ENCODE peak calls at places on chromosomes 5 and 9, in four cellular contexts. P, T, G and O are unnamed samples.
A peak's percentile ranks its signal among the peaks of the same experiment; 100 is the strongest.

GRCh38 chr9:69961834-69962233 is 81.8 kb upstream of the MAMDC2 start:
- DNase-seq in P (no peak), G (no peak), T (peak; percentile 30), O (no peak)

GRCh38 chr9:89870207-89870606 is 265.4 kb downstream of the GADD45G start:
- DNase-seq in P (no peak), G (no peak), T (no peak), O (no peak)

GRCh38 chr9:96217358-96217755 is 84.6 kb downstream of the HSD17B3 start:
- DNase-seq in P (peak; percentile 61), G (no peak), T (no peak), O (no peak)

GRCh38 chr5:19902316-19902934 is 85.6 kb downstream of the CDH18 start:
- DNase-seq in P (peak; percentile 29), G (no peak), T (no peak), O (no peak)

GRCh38 chr5:12614608-12615007 is 710.4 kb upstream of the CTNND2 start:
- DNase-seq in P (no peak), G (no peak), T (no peak), O (no peak)

GRCh38 chr5:39040875-39041274 is 33.3 kb downstream of the RICTOR start:
- DNase-seq in G (no peak), P (no peak), T (no peak), O (no peak)

GRCh38 chr9:127567119-127567897 is 44.8 kb upstream of the STXBP1 start:
- DNase-seq in T (peak; percentile 80), G (peak; percentile 41), P (no peak), O (no peak)

GRCh38 chr9:36780186-36780585 is 207.5 kb downstream of the MELK start:
- DNase-seq in P (no peak), T (no peak), G (no peak), O (no peak)

GRCh38 chr9:20940447-20941176 is 90.8 kb downstream of the HACD4 start:
- DNase-seq in P (no peak), T (peak; percentile 61), G (no peak), O (no peak)

GRCh38 chr9:33044677-33045282 is 19.7 kb downstream of the DNAJA1 start:
- DNase-seq in G (peak; percentile 5), P (peak; percentile 38), T (peak; percentile 34), O (no peak)

GRCh38 chr9:136858844-136859757 is 7.0 kb downstream of the MAMDC4 start:
- DNase-seq in T (peak; percentile 85), P (peak; percentile 54), G (peak; percentile 41), O (no peak)

GRCh38 chr5:110377411-110378392 is 348.8 kb downstream of the TMEM232 start:
- DNase-seq in T (peak; percentile 75), G (peak; percentile 70), P (no peak), O (no peak)

GRCh38 chr5:52800394-52801213 is 12.9 kb downstream of the ITGA1 start:
- DNase-seq in P (peak; percentile 72), G (peak; percentile 81), T (peak; percentile 87), O (peak; percentile 30)

GRCh38 chr5:62386824-62387223 is 16.9 kb downstream of the DIMT1 start:
- DNase-seq in G (no peak), P (peak; percentile 25), T (no peak), O (no peak)

GRCh38 chr5:61397238-61397637 is 65.2 kb downstream of the ZSWIM6 start:
- DNase-seq in T (no peak), P (no peak), G (no peak), O (no peak)

GRCh38 chr5:163089233-163089632 is 348.2 kb upstream of the CCNG1 start:
- DNase-seq in G (no peak), P (no peak), T (no peak), O (no peak)

GRCh38 chr5:40401281-40401680 is 278.4 kb upstream of the PTGER4 start:
- DNase-seq in P (peak; percentile 34), T (peak; percentile 52), G (peak; percentile 48), O (no peak)

GRCh38 chr9:127538849-127539258 is 73.2 kb upstream of the STXBP1 start:
- DNase-seq in P (peak; percentile 52), T (peak; percentile 83), G (peak; percentile 44), O (no peak)

GRCh38 chr9:30978000-30978399 is 1406.4 kb upstream of the ACO1 start:
- DNase-seq in P (no peak), G (no peak), T (no peak), O (no peak)

GRCh38 chr9:89640391-89640790 is 35.6 kb downstream of the GADD45G start:
- DNase-seq in G (no peak), P (no peak), T (no peak), O (no peak)

GRCh38 chr9:114558027-114558675 is 29.4 kb upstream of the ATP6V1G1 start:
- DNase-seq in T (no peak), G (no peak), P (no peak), O (no peak)

GRCh38 chr5:132295505-132296411 is 1.6 kb downstream of the SLC22A4 start:
- DNase-seq in P (no peak), T (no peak), G (no peak), O (no peak)

GRCh38 chr9:79289856-79290255 is 281.9 kb upstream of the TLE4 start:
- DNase-seq in P (no peak), G (no peak), T (no peak), O (no peak)

GRCh38 chr5:92309336-92309991 is 926.3 kb upstream of the ARRDC3 start:
- DNase-seq in P (peak; percentile 64), T (peak; percentile 77), G (peak; percentile 62), O (no peak)

GRCh38 chr5:73218552-73219171 is 45.7 kb downstream of the TMEM174 start:
- DNase-seq in T (peak; percentile 74), P (peak; percentile 56), G (peak; percentile 71), O (no peak)

GRCh38 chr5:132000677-132001453 is 10.6 kb downstream of the ACSL6 start:
- DNase-seq in P (no peak), G (no peak), T (no peak), O (no peak)

GRCh38 chr9:13061390-13061789 is 218.1 kb downstream of the MPDZ start:
- DNase-seq in T (no peak), P (no peak), G (no peak), O (no peak)

GRCh38 chr5:91328743-91329142 is 54.4 kb downstream of the ARRDC3 start:
- DNase-seq in T (no peak), P (no peak), G (no peak), O (no peak)

GRCh38 chr9:77916410-77916819 is 115.2 kb downstream of the GNAQ start:
- DNase-seq in T (no peak), G (no peak), P (no peak), O (no peak)

GRCh38 chr5:149235841-149236240 is 35.8 kb upstream of the AFAP1L1 start:
- DNase-seq in P (no peak), G (no peak), T (peak; percentile 32), O (no peak)

GRCh38 chr5:149240354-149240998 is 31.2 kb upstream of the AFAP1L1 start:
- DNase-seq in G (no peak), P (no peak), T (no peak), O (no peak)

GRCh38 chr5:149238540-149238939 is 33.1 kb upstream of the AFAP1L1 start:
- DNase-seq in P (peak; percentile 36), G (no peak), T (peak; percentile 33), O (no peak)

GRCh38 chr5:149239917-149240316 is 31.7 kb upstream of the AFAP1L1 start:
- DNase-seq in P (no peak), T (no peak), G (no peak), O (no peak)

GRCh38 chr5:149237662-149238061 is 34.0 kb upstream of the AFAP1L1 start:
- DNase-seq in T (peak; percentile 23), P (no peak), G (no peak), O (no peak)
- TF ChIP-seq CTCF in T (peak; percentile 19), P (no peak), G (peak; percentile 36), O (no peak)

DNA sequence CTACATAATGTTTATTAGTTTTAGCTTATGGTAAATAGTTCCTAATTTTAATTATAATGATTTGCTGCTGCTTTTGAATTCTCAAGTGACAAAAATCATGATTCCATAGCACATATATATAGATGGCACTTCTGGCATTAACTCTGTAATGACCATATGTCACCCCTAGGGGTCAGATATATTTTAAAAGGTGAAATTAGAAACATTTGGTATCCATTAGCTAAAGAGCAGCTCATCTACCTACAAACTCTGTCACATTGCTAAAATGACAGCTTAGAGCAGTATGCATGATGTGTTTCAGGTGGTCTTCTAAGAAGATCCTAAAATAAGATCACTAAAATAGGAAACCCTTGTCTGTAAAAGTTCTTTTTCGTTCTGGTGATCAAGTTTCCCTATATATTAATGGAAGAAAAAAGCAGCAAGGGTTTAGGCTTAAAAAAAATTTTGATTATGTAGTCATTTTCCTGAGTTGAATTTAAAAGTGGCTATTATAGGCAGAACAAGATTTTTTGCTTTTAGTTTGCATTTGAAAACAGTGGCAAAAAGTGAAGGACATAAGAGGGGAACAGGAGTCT is 157.7 kb upstream of the POU5F2 start:
- DNase-seq in T (peak; percentile 21), G (no peak), P (peak; percentile 8), O (no peak)
- TF ChIP-seq CTCF in T (peak; percentile 6), G (peak; percentile 30), P (peak; percentile 43), O (no peak)

DNA sequence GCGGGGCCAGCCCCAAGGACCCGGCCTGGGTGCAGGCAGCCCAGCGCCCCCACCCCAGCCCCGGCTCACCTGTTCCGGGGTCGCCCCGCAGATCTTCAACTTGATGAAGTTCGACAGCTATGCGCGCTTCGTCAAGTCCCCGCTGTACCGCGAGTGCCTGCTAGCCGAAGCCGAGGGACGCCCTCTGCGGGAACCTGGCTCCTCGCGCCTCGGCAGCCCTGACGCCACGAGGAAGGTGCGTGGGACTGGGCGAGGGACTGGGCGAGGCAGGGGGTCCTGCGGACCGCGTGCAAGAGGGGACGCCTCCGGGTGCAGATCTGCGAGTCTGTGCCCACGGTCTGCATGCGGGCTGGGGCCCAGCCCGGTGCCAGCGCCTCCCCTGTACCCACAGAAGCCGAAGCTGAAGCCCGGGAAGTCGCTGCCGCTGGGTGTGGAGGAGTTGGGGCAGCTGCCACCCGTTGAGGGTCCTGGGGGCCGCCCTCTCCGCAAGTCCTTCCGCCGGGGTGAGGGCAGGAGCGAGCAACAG is 9.7 kb downstream of the RGS14 start:
- DNase-seq in P (no peak), G (no peak), T (no peak), O (no peak)
- TF ChIP-seq CTCF in P (peak; percentile 25), G (no peak), T (peak; percentile 13), O (no peak)

DNA sequence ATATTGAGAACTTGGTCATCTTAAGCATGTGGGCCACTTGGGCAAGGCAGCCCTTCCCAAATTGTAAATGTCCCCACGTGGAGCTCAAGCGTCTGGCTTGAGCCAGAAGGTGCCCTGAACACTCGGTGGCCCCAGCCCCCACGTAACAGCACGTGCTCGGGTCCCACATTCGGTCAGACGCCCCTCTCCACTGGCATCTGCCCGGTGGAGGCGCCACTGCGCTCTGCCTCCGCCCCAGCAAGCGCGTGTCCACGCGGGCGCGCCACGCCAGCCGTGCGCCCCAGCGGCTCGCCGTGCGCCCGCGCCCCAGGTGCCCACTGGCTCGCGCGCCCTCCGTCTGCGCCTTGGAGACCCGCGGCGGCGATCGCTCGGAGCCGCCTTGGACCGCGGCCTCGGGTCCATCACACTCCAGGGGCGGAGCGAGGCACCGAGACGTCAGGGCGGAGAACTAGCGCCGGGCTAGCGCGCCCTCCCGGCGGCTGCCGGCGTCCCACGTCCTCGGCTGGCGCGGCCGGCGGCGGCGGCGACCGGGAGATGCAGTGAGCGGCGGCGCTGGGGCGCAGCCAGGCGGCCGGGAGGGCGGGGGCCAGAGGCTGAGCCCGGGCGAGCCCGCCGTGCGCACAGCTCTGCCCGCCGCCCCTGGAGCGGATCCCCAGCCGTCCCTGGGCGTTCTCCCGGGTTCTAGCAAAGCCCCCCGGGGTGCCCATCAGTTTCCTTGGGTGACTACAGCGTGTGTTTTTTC is at the start of gene PALM2AKAP2:
- DNase-seq in G (peak; percentile 58), T (peak; percentile 91), P (peak; percentile 77), O (no peak)
- TF ChIP-seq CTCF in G (peak; percentile 39), T (peak; percentile 29), P (peak; percentile 27), O (no peak)